ENCODE peak calls at places on chromosome 15, in eight cellular contexts. K is A549, U is gastrocnemius medialis, O is HFF-Myc, M is NB4, X is body of pancreas, W is ovary, B is GM06990. C is an unnamed sample.

GRCh38 chr15:69612112-69612511 is 159.5 kb downstream of the RPLP1 start:
- DNase-seq in O (no peak), B (no peak), W (no peak), M (no peak), X (no peak), K (no peak), U (no peak), C (no peak)

GRCh38 chr15:36356978-36357582 is 222.3 kb upstream of the CDIN1 start:
- DNase-seq in O (no peak), B (no peak), W (no peak), K (no peak), X (no peak), U (no peak), M (no peak), C (no peak)

GRCh38 chr15:38440353-38441129 is 13.4 kb upstream of the FAM98B start:
- DNase-seq in K (peak; percentile 57), B (peak; percentile 37), X (peak; percentile 45), M (peak; percentile 70), O (peak; percentile 46), W (peak; percentile 24), U (peak; percentile 32), C (peak; percentile 40)

GRCh38 chr15:70091649-70092461 is 5.9 kb downstream of the TLE3 start:
- DNase-seq in B (no peak), U (no peak), O (no peak), W (no peak), X (no peak), M (no peak), K (no peak), C (no peak)

GRCh38 chr15:93026359-93026758 is 62.7 kb downstream of the RGMA start:
- DNase-seq in K (no peak), B (no peak), X (no peak), M (no peak), U (no peak), W (no peak), O (no peak), C (no peak)

GRCh38 chr15:26771917-26772587 is 814 bp downstream of the GABRB3 start:
- DNase-seq in U (no peak), K (peak; percentile 52), B (no peak), X (peak; percentile 25), W (peak; percentile 26), O (no peak), M (no peak), C (no peak)

GRCh38 chr15:48616216-48616615 is 29.3 kb downstream of the FBN1 start:
- DNase-seq in B (no peak), X (no peak), M (no peak), W (no peak), O (no peak), U (no peak), K (no peak), C (no peak)

GRCh38 chr15:70653426-70653825 is 109.9 kb downstream of the UACA start:
- DNase-seq in M (no peak), K (no peak), U (no peak), O (no peak), B (no peak), W (no peak), X (no peak), C (no peak)

GRCh38 chr15:70526221-70526973 is 237.0 kb downstream of the UACA start:
- DNase-seq in U (no peak), M (peak; percentile 96), W (no peak), B (no peak), K (peak; percentile 69), O (peak; percentile 85), X (no peak), C (no peak)

GRCh38 chr15:93203036-93203435 is 114.0 kb upstream of the RGMA start:
- DNase-seq in M (no peak), O (no peak), W (no peak), U (no peak), B (no peak), X (no peak), K (no peak), C (no peak)

GRCh38 chr15:33051528-33051927 is 143.0 kb downstream of the FMN1 start:
- DNase-seq in K (no peak), O (no peak), X (no peak), U (no peak), B (no peak), W (no peak), M (no peak), C (no peak)

GRCh38 chr15:60124460-60125070 is 120.5 kb downstream of the FOXB1 start:
- DNase-seq in K (no peak), O (no peak), W (no peak), M (no peak), U (no peak), X (no peak), B (no peak), C (no peak)

GRCh38 chr15:77181305-77182074 is 110.6 kb upstream of the TSPAN3 start:
- DNase-seq in K (no peak), W (no peak), U (no peak), O (no peak), M (no peak), X (no peak), B (peak; percentile 81), C (peak; percentile 67)

GRCh38 chr15:95875141-95875643 is 455.3 kb upstream of the NR2F2 start:
- DNase-seq in X (no peak), W (peak; percentile 36), B (no peak), O (peak; percentile 74), K (no peak), M (no peak), U (no peak), C (no peak)

GRCh38 chr15:86735244-86736040 is 655.8 kb downstream of the AGBL1 start:
- DNase-seq in U (no peak), O (no peak), B (no peak), K (no peak), W (no peak), M (no peak), X (no peak), C (no peak)

GRCh38 chr15:81155375-81156218 is 21.5 kb downstream of the CFAP161 start:
- DNase-seq in B (no peak), X (peak; percentile 31), U (peak; percentile 41), K (peak; percentile 69), W (no peak), M (peak; percentile 77), O (no peak), C (no peak)
- TF ChIP-seq CTCF in B (peak; percentile 57), X (peak; percentile 65), U (peak; percentile 49), K (peak; percentile 62), W (no peak), M (peak; percentile 76), O (peak; percentile 40), C (peak; percentile 45)

GRCh38 chr15:50876260-50876988 is 32.1 kb upstream of the AP4E1 start:
- DNase-seq in B (peak; percentile 38), U (no peak), O (no peak), K (no peak), M (no peak), X (no peak), W (no peak), C (no peak)
- H3K4me3 ChIP-seq in B (peak overlapping the region; percentile 62), U (peak overlapping the region; percentile 44), O (peak overlapping the region; percentile 25), K (peak overlapping the region; percentile 50), M (peak overlapping the region; percentile 35), X (no peak overlapping the region), W (peak overlapping the region; percentile 29), C (peak overlapping the region; percentile 27)

DNA sequence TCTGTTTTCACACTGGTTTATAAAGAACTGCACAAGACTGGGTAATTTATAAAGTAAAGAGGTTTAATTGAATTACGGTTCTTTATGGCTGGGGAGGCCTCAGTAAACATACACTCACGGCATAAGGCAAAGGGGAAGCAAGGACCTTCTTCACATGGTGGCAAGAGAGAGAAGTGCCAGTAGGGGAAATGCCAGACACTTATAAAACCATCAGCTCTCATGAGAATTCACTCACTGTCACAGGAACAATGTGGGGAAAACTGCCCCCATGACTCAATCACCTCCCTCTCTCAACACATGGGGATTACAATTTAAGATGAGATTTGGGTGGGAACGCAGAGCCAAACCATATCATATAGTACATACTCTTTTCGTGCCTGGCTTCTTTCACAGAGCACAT is 42.4 kb downstream of the MAP2K1 start:
- DNase-seq in K (no peak), B (peak; percentile 13), U (no peak), X (no peak), O (no peak), M (peak; percentile 65), W (no peak), C (no peak)
- TF ChIP-seq CTCF in K (no peak), B (no peak), U (no peak), X (no peak), O (no peak), M (no peak), W (no peak), C (no peak)

DNA sequence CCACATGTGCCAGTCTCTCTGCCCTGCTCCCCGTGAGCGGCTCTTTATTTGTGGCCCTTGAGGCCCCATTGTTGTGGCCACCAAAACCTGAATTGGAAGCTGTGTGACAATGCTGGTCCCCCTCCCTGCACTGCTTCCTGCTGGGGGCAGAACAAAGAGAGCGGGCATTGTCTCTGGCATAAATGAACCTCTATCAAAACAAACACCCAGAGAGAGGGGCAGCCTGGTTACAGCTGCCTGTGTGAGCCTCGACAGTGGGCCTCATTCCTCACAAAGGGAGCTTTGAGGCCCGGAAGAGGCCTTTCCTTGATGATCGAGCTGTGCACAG is 152.9 kb downstream of the IGF1R start:
- DNase-seq in M (no peak), W (no peak), U (no peak), K (no peak), X (no peak), O (no peak), B (no peak), C (no peak)
- H3K4me3 ChIP-seq in M (peak overlapping the region; percentile 50), W (no peak overlapping the region), U (no peak overlapping the region), K (peak overlapping the region; percentile 17), X (no peak overlapping the region), O (no peak overlapping the region), B (no peak overlapping the region), C (no peak overlapping the region)

GRCh38 chr15:40894689-40895308 is 549 bp downstream of the VPS18 start:
- DNase-seq in O (no peak), X (peak; percentile 60), B (peak; percentile 65), K (peak; percentile 73), U (no peak), M (peak; percentile 87), W (peak; percentile 68), C (no peak)

GRCh38 chr15:40893733-40894688 is at the start of gene VPS18:
- DNase-seq in B (peak; percentile 95), W (peak; percentile 100), M (peak; percentile 96), X (peak; percentile 99), U (peak; percentile 97), O (peak; percentile 84), K (peak; percentile 95), C (peak; percentile 92)

GRCh38 chr15:40892449-40893012 is 1.7 kb upstream of the VPS18 start:
- DNase-seq in U (no peak), O (no peak), X (no peak), K (no peak), M (no peak), W (no peak), B (no peak), C (no peak)

GRCh38 chr15:40893019-40893723 is 1.1 kb upstream of the VPS18 start:
- DNase-seq in M (peak; percentile 41), K (no peak), X (no peak), W (peak; percentile 55), O (no peak), B (no peak), U (no peak), C (no peak)

GRCh38 chr15:40891810-40892448 is 2.3 kb upstream of the VPS18 start:
- DNase-seq in K (peak; percentile 61), W (no peak), B (no peak), M (peak; percentile 63), O (no peak), U (no peak), X (peak; percentile 68), C (no peak)
- TF ChIP-seq CTCF in K (peak; percentile 64), W (no peak), B (peak; percentile 84), M (peak; percentile 84), O (peak; percentile 71), U (no peak), X (peak; percentile 77), C (peak; percentile 77)

GRCh38 chr15:98826658-98827057 is 178.3 kb downstream of the IGF1R start:
- DNase-seq in U (no peak), B (no peak), X (no peak), M (no peak), O (no peak), K (no peak), W (no peak), C (no peak)
- H3K4me3 ChIP-seq in U (no peak overlapping the region), B (no peak overlapping the region), X (no peak overlapping the region), M (no peak overlapping the region), O (no peak overlapping the region), K (no peak overlapping the region), W (no peak overlapping the region), C (no peak overlapping the region)